ENCODE peak calls at places on chromosome 17, in five cellular contexts. G is T-helper 1 cell, S is NCI-H774, D is left ventricle myocardium inferior, I is ELR. K is an unnamed sample.
A peak's percentile ranks its signal among the peaks of the same experiment; 100 is the strongest.

GRCh38 chr17:73394523-73395450 is 83.0 kb upstream of the CDC42EP4 start:
- DNase-seq in G (no peak), S (no peak), D (no peak), I (no peak), K (no peak)

GRCh38 chr17:6683081-6683684 is 30.0 kb downstream of the SLC13A5 start:
- DNase-seq in G (no peak), S (no peak), D (no peak), I (no peak), K (no peak)

GRCh38 chr17:63304704-63305261 is 141.3 kb downstream of the CYB561 start:
- DNase-seq in G (no peak), S (no peak), D (no peak), I (no peak), K (no peak)

GRCh38 chr17:67829331-67829730 is 4.0 kb downstream of the BPTF start:
- DNase-seq in G (peak; percentile 11), S (no peak), D (no peak), I (peak; percentile 32), K (no peak)

GRCh38 chr17:15262291-15263205 is 2.6 kb downstream of the PMP22 start:
- DNase-seq in G (no peak), S (no peak), D (peak; percentile 92), I (peak; percentile 86), K (peak; percentile 17)

GRCh38 chr17:32627233-32628008 is 140.6 kb downstream of the CDK5R1 start:
- DNase-seq in G (no peak), S (peak; percentile 98), D (no peak), I (no peak), K (no peak)

GRCh38 chr17:2057714-2058520 is 3.0 kb downstream of the HIC1 start:
- DNase-seq in G (no peak), S (no peak), D (no peak), I (no peak), K (no peak)

GRCh38 chr17:56653877-56654276 is 60.4 kb downstream of the NOG start:
- DNase-seq in G (peak; percentile 51), S (no peak), D (no peak), I (peak; percentile 83), K (no peak)

GRCh38 chr17:74119049-74119580 is 84.4 kb upstream of the RPL38 start:
- DNase-seq in G (no peak), S (no peak), D (no peak), I (no peak), K (no peak)

GRCh38 chr17:35299108-35299507 is 56.2 kb downstream of the SLFN5 start:
- DNase-seq in G (no peak), S (no peak), D (no peak), I (no peak), K (no peak)

GRCh38 chr17:77508047-77508715 is 367.4 kb downstream of the SEC14L1 start:
- DNase-seq in G (no peak), S (no peak), D (no peak), I (peak; percentile 19), K (no peak)

GRCh38 chr17:40812639-40813038 is 9.8 kb downstream of the KRT10 start:
- DNase-seq in G (no peak), S (no peak), D (no peak), I (no peak), K (no peak)

GRCh38 chr17:75619506-75620431 is 13.5 kb upstream of the SMIM5 start:
- DNase-seq in G (no peak), S (no peak), D (peak; percentile 21), I (peak; percentile 71), K (no peak)

K was measured in progenitor cell of endocrine pancreas.